ENCODE peak calls at places on chromosomes 12 and 14, in five cellular contexts. D, P, W, J and V are unnamed samples.

GRCh38 chr12:19288603-19289244 is 150.6 kb upstream of the AEBP2 start:
- DNase-seq in J (peak; percentile 6), P (no peak), W (no peak), D (peak; percentile 70), V (no peak)

GRCh38 chr14:100802766-100803693 is 22.9 kb upstream of the MEG3 start:
- DNase-seq in W (no peak), P (no peak), D (no peak), J (no peak), V (no peak)

GRCh38 chr14:60665178-60665555 is 15.9 kb upstream of the SIX1 start:
- DNase-seq in W (no peak), P (no peak), J (no peak), D (no peak), V (no peak)

GRCh38 chr14:74906923-74907620 is 16.0 kb downstream of the RPS6KL1 start:
- DNase-seq in W (no peak), J (no peak), P (no peak), D (no peak), V (no peak)

GRCh38 chr12:64088431-64089349 is 133.4 kb downstream of the KICS2 start:
- DNase-seq in W (peak; percentile 74), D (peak; percentile 97), J (peak; percentile 23), P (peak; percentile 23), V (peak; percentile 56)

GRCh38 chr12:53223391-53224267 is 8.4 kb downstream of the RARG start:
- DNase-seq in P (peak; percentile 42), D (peak; percentile 45), J (no peak), W (no peak), V (no peak)

GRCh38 chr14:77212933-77213656 is 31.5 kb downstream of the TMEM63C start:
- DNase-seq in P (no peak), D (peak; percentile 54), J (peak; percentile 30), W (no peak), V (no peak)

GRCh38 chr12:117002040-117002832 is 91.5 kb downstream of the FBXW8 start:
- DNase-seq in D (peak; percentile 48), J (no peak), W (no peak), P (no peak), V (no peak)

GRCh38 chr12:7075518-7075917 is 15.0 kb downstream of the C1S start:
- DNase-seq in P (no peak), W (no peak), J (no peak), D (no peak), V (no peak)

GRCh38 chr12:47977772-47978597 is 14.6 kb downstream of the TMEM106C start:
- DNase-seq in D (no peak), W (no peak), J (no peak), P (no peak), V (no peak)

GRCh38 chr12:24751181-24751580 is 197.7 kb downstream of the BCAT1 start:
- DNase-seq in D (peak; percentile 62), P (no peak), W (no peak), J (no peak), V (no peak)

GRCh38 chr12:129101404-129101803 is 248.1 kb downstream of the GLT1D1 start:
- DNase-seq in J (no peak), P (no peak), W (no peak), D (no peak), V (no peak)

GRCh38 chr12:11815397-11815796 is 165.9 kb downstream of the ETV6 start:
- DNase-seq in J (no peak), W (no peak), P (no peak), D (no peak), V (no peak)

GRCh38 chr12:71548906-71549305 is 109.3 kb downstream of the LGR5 start:
- DNase-seq in J (no peak), W (no peak), D (peak; percentile 8), P (no peak), V (no peak)

GRCh38 chr12:65495233-65495632 is 216.8 kb downstream of the MSRB3 start:
- DNase-seq in P (no peak), J (no peak), D (peak; percentile 48), W (no peak), V (no peak)

GRCh38 chr12:46462641-46463355 is 90.2 kb upstream of the SLC38A2 start:
- DNase-seq in J (no peak), P (no peak), W (no peak), D (no peak), V (no peak)

GRCh38 chr12:42887657-42888056 is 298.1 kb upstream of the PRICKLE1 start:
- DNase-seq in J (no peak), P (no peak), W (no peak), D (peak; percentile 11), V (no peak)

GRCh38 chr12:132827763-132828703 is 636 bp downstream of the GOLGA3 start:
- DNase-seq in W (peak; percentile 25), P (no peak), D (peak; percentile 79), J (no peak), V (peak; percentile 42)

GRCh38 chr12:24083787-24084186 is 134.3 kb upstream of the SOX5 start:
- DNase-seq in D (no peak), P (no peak), W (no peak), J (no peak), V (no peak)

GRCh38 chr14:86481105-86481504 is 951.2 kb downstream of the FLRT2 start:
- DNase-seq in P (no peak), W (no peak), D (peak; percentile 42), J (no peak), V (no peak)

GRCh38 chr14:100106260-100106659 is 41.0 kb downstream of the EVL start:
- DNase-seq in D (no peak), P (no peak), W (peak; percentile 17), J (no peak), V (peak; percentile 35)

GRCh38 chr12:20463920-20464524 is 95.7 kb downstream of the PDE3A start:
- DNase-seq in D (peak; percentile 48), W (no peak), J (no peak), P (no peak), V (no peak)

GRCh38 chr14:26917086-26917485 is 319.3 kb upstream of the NOVA1 start:
- DNase-seq in D (peak; percentile 71), J (no peak), W (peak; percentile 33), P (no peak), V (no peak)

GRCh38 chr12:27478949-27479348 is 32.4 kb downstream of the SMCO2 start:
- DNase-seq in W (no peak), D (no peak), J (no peak), P (no peak), V (no peak)

GRCh38 chr12:42725839-42726238 is 136.3 kb upstream of the PRICKLE1 start:
- DNase-seq in P (no peak), W (no peak), D (peak; percentile 97), J (no peak), V (no peak)

GRCh38 chr12:50261654-50262053 is 21.7 kb downstream of the LIMA1 start:
- DNase-seq in J (no peak), W (no peak), P (no peak), D (peak; percentile 36), V (no peak)

GRCh38 chr12:90546511-90546910 is 408.5 kb downstream of the CCER1 start:
- DNase-seq in P (no peak), W (no peak), J (no peak), D (no peak), V (no peak)

GRCh38 chr14:22099942-22100763 is 426.5 kb upstream of the OR4E1 start:
- DNase-seq in J (peak; percentile 62), P (peak; percentile 64), D (peak; percentile 83), W (peak; percentile 79), V (peak; percentile 47)

GRCh38 chr14:76812093-76812421 is 625 bp downstream of the ANGEL1 start:
- DNase-seq in W (no peak), D (no peak), P (no peak), J (no peak), V (peak; percentile 41)

GRCh38 chr14:24712909-24713308 is 78.9 kb upstream of the GZMB start:
- DNase-seq in W (no peak), P (no peak), J (no peak), D (no peak), V (no peak)

GRCh38 chr12:47910486-47910885 is 5.7 kb upstream of the VDR start:
- DNase-seq in J (no peak), D (peak; percentile 58), W (no peak), P (no peak), V (no peak)

GRCh38 chr12:113142173-113142885 is 6.8 kb upstream of the RASAL1 start:
- DNase-seq in W (peak; percentile 46), P (peak; percentile 44), J (no peak), D (no peak), V (peak; percentile 51)

GRCh38 chr12:127928615-127929014 is 338.4 kb upstream of the TMEM132C start:
- DNase-seq in W (no peak), D (peak; percentile 34), P (no peak), J (no peak), V (no peak)

GRCh38 chr12:26378721-26379120 is 183.3 kb downstream of the SSPN start:
- DNase-seq in W (peak; percentile 30), D (no peak), J (no peak), P (no peak), V (no peak)

GRCh38 chr12:55726911-55727310 is 1.9 kb downstream of the CD63 start:
- DNase-seq in W (no peak), D (no peak), J (no peak), P (no peak), V (peak; percentile 54)

GRCh38 chr12:65879878-65880277 is 55.6 kb downstream of the HMGA2 start:
- DNase-seq in P (no peak), J (no peak), D (peak; percentile 98), W (no peak), V (no peak)

GRCh38 chr14:65334765-65335411 is 77.6 kb upstream of the FUT8 start:
- DNase-seq in J (no peak), W (no peak), D (no peak), P (no peak), V (no peak)

DNA sequence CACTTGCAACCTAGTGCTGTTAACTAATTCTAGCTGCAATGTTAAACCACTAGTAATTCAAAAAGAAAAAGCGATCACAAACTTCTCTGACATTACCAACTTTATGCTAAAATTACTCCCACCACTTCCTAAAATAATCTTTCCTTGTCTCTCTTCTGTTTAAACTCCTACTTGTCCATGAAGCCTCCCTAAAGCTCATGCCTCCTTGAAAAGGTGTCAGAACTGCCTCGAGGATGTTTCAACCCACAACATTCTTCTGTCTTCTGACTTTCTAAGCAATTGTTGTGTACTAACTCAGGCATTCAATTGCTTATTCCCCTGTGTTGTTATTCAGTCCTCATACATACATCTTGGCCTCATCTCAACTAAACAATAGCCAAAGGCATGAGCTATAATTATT is 5.9 kb downstream of the GNPTAB start:
- DNase-seq in J (no peak), P (no peak), W (no peak), D (no peak), V (no peak)
- H3K4me3 ChIP-seq in J (no peak overlapping the region), P (no peak overlapping the region), W (no peak overlapping the region), D (no peak overlapping the region), V (no peak overlapping the region)

GRCh38 chr12:12892670-12893290 is 1.4 kb downstream of the GPRC5A start:
- DNase-seq in W (no peak), P (no peak), J (no peak), D (no peak), V (peak; percentile 81)
- H3K4me3 ChIP-seq in W (peak overlapping the region; percentile 67), P (peak overlapping the region; percentile 67), J (no peak overlapping the region), D (peak overlapping the region; percentile 70), V (peak overlapping the region; percentile 49)

GRCh38 chr12:96197503-96198272 is 3.5 kb downstream of the ELK3 start:
- DNase-seq in D (peak; percentile 90), W (no peak), J (no peak), P (no peak), V (no peak)
- H3K4me3 ChIP-seq in D (no peak overlapping the region), W (no peak overlapping the region), J (no peak overlapping the region), P (peak overlapping the region; percentile 88), V (no peak overlapping the region)

DNA sequence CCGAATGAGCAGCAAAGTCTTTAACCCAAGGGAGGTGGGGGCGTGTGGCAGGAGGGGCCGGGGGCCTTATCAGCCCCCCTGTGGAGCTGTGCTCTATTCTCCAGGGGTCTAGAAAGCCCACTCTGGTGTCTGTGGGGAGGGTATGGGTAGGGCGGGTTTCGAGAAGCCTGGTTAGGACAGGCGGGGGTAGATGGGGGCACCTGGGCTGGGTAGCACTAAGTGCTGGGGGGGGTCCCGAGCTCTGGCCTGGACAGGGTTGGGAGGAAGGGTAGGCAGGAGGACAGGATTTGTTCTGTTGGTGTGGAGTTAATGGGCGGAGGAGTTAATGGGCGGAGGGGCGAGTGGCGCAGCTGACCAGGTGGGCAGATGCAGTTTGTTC is 2.0 kb downstream of the PACS2 start:
- DNase-seq in W (no peak), J (no peak), D (no peak), P (no peak), V (no peak)
- H3K4me3 ChIP-seq in W (peak overlapping the region; percentile 77), J (no peak overlapping the region), D (no peak overlapping the region), P (peak overlapping the region; percentile 83), V (no peak overlapping the region)